ENCODE peak calls at places on chromosomes 12 and 14, in eight cellular contexts. Y is GM12891; Q is activated CD4-positive, alpha-beta T cell treated with anti-CD3 and anti-CD28 coated beads, Interleukin-2, amount 50 U/mL, for 48 hours; F is activated T-helper 1 cell treated with anti-CD3 and anti-CD28 coated beads, Interleukin-12 subunit alpha, Interleukin-12 subunit beta, Interleukin-2, Interleukin-4 antibody, amounts not matched to agents 30 ng/mL and 10 ng/mL and 1 ng/mL, durations not matched to agents 14 hours and 24 hours and 36 hours; G is colonic mucosa; L is activated T-cell treated with anti-CD3 and anti-CD28 coated beads for 24 hours; P is left ventricle myocardium inferior; R is NCI-H1105. U is an unnamed sample.

GRCh38 chr14:94348836-94349235 is 25.7 kb upstream of the SERPINA6 start:
- DNase-seq in Y (no peak), Q (no peak), F (no peak), G (peak), L (no peak), P (no peak), R (no peak), U (no peak)

GRCh38 chr12:56315256-56315625 is 547 bp downstream of the CNPY2 start:
- DNase-seq in Y (no peak), Q (no peak), F (no peak), G (peak), L (no peak), P (no peak), R (no peak), U (no peak)

GRCh38 chr14:77470192-77470870 is 12.4 kb downstream of the AHSA1 start:
- DNase-seq in Y (no peak), Q (no peak), F (no peak), G (peak), L (no peak), P (no peak), R (no peak), U (peak)

GRCh38 chr12:124573839-124574786 is 6.7 kb upstream of the NCOR2 start:
- DNase-seq in Y (no peak), Q (no peak), F (no peak), G (no peak), L (no peak), P (no peak), R (no peak), U (no peak)

GRCh38 chr12:87687362-87687761 is 341.8 kb downstream of the C12orf50 start:
- DNase-seq in Y (no peak), Q (no peak), F (no peak), G (no peak), L (no peak), P (no peak), R (no peak), U (no peak)

GRCh38 chr12:59689776-59690175 is 93.9 kb downstream of the SLC16A7 start:
- DNase-seq in Y (no peak), Q (no peak), F (no peak), G (no peak), L (no peak), P (no peak), R (no peak), U (no peak)

GRCh38 chr14:87264796-87265195 is 728.2 kb downstream of the GALC start:
- DNase-seq in Y (no peak), Q (no peak), F (no peak), G (no peak), L (no peak), P (no peak), R (no peak), U (no peak)

GRCh38 chr14:68622856-68623255 is 170.0 kb downstream of the ZFP36L1 start:
- DNase-seq in Y (no peak), Q (no peak), F (no peak), G (peak), L (no peak), P (no peak), R (no peak), U (no peak)

GRCh38 chr12:13817131-13817530 is 164.3 kb downstream of the GRIN2B start:
- DNase-seq in Y (no peak), Q (no peak), F (no peak), G (no peak), L (no peak), P (no peak), R (no peak), U (no peak)

U was measured in left colon.